ENCODE peak calls at places on chromosome 19, in nine cellular contexts. H is tibial nerve, P is transverse colon, L is uterus, T is heart left ventricle, Q is esophagus squamous epithelium, E is body of pancreas, R is HCT116, G is lower leg skin. B is an unnamed sample.
A peak's percentile ranks its signal among the peaks of the same experiment; 100 is the strongest.

GRCh38 chr19:28042516-28042915 is 1170.4 kb downstream of the UQCRFS1 start:
- DNase-seq in H (no peak), P (no peak), L (no peak), T (no peak), Q (no peak), E (no peak), R (no peak), G (no peak), B (no peak)

GRCh38 chr19:41323430-41324125 is 13.6 kb downstream of the CCDC97 start:
- DNase-seq in H (peak; percentile 68), P (peak; percentile 51), L (peak; percentile 92), T (peak; percentile 85), Q (no peak), E (peak; percentile 56), R (no peak), G (peak; percentile 75), B (peak; percentile 95)

GRCh38 chr19:49870309-49870901 is 3.0 kb upstream of the PNKP start:
- DNase-seq in H (no peak), P (no peak), L (peak; percentile 49), T (no peak), Q (no peak), E (no peak), R (no peak), G (no peak), B (no peak)

GRCh38 chr19:10749435-10750384 is 31.8 kb downstream of the DNM2 start:
- DNase-seq in H (no peak), P (peak; percentile 84), L (no peak), T (no peak), Q (no peak), E (peak; percentile 82), R (no peak), G (no peak), B (no peak)

GRCh38 chr19:7637374-7638256 is 705 bp downstream of the STXBP2 start:
- DNase-seq in H (no peak), P (peak; percentile 59), L (no peak), T (peak; percentile 54), Q (no peak), E (peak; percentile 69), R (no peak), G (no peak), B (no peak)

GRCh38 chr19:36688058-36688457 is 646 bp downstream of the ZNF567 start:
- DNase-seq in H (no peak), P (no peak), L (no peak), T (no peak), Q (no peak), E (no peak), R (no peak), G (no peak), B (no peak)

GRCh38 chr19:7558667-7559066 is 23.1 kb downstream of the PNPLA6 start:
- DNase-seq in H (no peak), P (no peak), L (no peak), T (no peak), Q (no peak), E (no peak), R (no peak), G (no peak), B (no peak)

GRCh38 chr19:11797491-11797890 is 832 bp upstream of the ZNF491 start:
- DNase-seq in H (peak; percentile 91), P (peak; percentile 92), L (peak; percentile 89), T (peak; percentile 87), Q (no peak), E (peak; percentile 97), R (peak; percentile 36), G (peak; percentile 87), B (peak; percentile 75)

DNA sequence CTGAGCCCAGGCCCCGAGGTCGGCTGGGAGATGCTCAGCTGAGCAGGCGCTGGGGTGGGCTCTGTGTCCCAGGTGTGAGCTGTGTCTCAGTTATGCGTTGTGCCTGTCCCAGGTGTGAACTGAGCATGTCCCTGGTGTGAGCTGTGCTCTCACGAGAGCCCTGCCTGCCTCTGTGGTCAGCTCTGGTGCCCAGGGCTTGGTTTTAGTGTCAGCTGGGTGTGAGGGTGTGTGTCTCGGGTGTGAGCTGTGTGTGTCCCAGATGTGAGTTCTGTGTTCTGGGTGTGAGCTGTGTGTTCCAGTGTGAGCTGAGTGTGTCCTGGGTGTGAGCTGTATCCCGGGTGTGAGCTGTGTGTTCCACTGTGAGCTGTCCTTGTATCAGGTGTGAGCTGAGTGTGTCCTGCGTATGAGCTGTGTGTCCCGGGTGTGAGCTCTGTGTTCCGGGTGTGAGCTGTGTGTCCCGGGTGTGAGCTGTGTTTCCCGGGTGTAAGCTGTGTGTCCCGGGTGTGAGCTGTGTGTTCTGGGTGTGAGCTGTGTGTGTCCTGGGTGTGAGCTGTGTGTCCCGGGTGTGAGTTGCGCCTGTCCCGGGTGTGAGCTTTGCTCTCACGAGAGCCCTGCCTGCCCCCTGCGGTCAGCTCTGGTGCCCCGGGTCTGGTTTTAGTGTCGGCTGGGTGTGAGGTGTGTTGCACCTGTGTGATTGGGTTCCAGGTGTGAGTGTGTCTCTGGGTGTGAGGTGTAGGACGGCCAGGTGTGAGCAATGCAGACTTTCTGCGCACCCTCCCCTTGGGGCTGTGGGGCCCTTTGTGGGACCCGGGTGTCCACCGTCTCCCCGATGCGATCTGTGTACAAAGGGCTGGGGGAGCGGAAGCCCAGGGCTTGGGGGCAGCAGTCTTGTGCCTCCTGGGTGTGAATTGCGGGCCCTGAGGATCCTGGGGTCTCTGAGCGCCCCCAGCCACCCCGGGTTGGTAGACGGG is 7.1 kb upstream of the PEAK3 start:
- DNase-seq in H (no peak), P (no peak), L (no peak), T (no peak), Q (no peak), E (no peak), R (no peak), G (no peak), B (no peak)
- TF ChIP-seq POLR2A in H (no peak), P (no peak), L (no peak), T (no peak), Q (no peak), E (no peak), R (no peak), G (no peak), B (no peak)

GRCh38 chr19:44951179-44952159 is 3.7 kb upstream of the CLPTM1 start:
- DNase-seq in H (peak; percentile 86), P (peak; percentile 54), L (peak; percentile 74), T (peak; percentile 41), Q (no peak), E (peak; percentile 83), R (peak; percentile 66), G (peak; percentile 64), B (peak; percentile 58)

GRCh38 chr19:44955500-44956439 is 590 bp downstream of the CLPTM1 start:
- DNase-seq in H (no peak), P (no peak), L (no peak), T (no peak), Q (no peak), E (no peak), R (no peak), G (no peak), B (no peak)

GRCh38 chr19:44958090-44958489 is 2.9 kb downstream of the CLPTM1 start:
- DNase-seq in H (no peak), P (no peak), L (no peak), T (no peak), Q (no peak), E (no peak), R (no peak), G (no peak), B (no peak)

GRCh38 chr19:44954278-44954648 is 917 bp upstream of the CLPTM1 start:
- DNase-seq in H (no peak), P (no peak), L (no peak), T (no peak), Q (no peak), E (no peak), R (no peak), G (peak; percentile 33), B (no peak)

DNA sequence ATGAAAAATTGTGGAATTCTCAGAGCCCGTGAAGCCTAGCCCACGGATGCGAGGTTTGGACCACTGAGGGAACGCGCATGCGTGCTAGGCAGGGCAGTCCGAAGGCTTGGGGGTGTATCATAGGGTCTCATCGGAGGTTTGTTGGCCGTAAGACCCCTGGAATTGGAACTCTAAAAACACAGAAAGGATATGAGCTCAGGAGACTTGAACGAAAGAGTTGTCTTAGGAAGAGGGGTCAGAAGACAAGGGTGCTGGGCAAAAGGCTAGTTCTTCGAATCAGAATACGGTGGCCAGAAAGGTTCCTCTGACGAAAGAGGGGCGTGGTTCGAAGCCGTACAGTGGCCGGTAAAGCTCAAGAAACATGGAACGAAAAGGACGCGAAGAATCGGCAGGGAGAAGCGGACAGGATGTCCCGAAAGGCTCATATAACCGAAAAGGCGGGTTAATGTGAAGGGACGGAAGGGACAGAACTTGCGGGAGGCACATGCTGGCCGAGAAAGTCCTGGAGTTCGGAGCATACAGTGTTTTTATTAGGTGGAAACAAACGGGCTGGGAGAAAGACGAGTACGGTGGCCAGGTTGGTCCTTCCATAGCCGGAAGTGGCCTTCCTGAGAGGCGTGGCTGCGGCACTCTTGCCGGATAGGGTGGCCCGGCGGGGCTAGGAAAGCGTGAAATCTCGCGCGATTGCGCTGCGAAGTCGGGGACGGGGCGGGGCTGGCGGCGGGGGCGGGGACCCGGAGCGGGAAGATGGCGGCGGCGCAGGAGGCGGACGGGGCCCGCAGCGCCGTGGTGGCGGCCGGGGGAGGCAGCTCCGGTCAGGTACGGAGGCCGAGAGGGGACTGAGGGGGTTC is at the start of gene CLPTM1:
- DNase-seq in H (peak; percentile 93), P (peak; percentile 97), L (peak; percentile 96), T (peak; percentile 98), Q (peak; percentile 82), E (peak; percentile 98), R (peak; percentile 95), G (peak; percentile 94), B (peak; percentile 92)
- TF ChIP-seq POLR2A in H (no peak), P (peak; percentile 81), L (peak; percentile 53), T (no peak), Q (peak; percentile 48), E (peak; percentile 87), R (peak; percentile 93), G (no peak), B (peak; percentile 54)

GRCh38 chr19:39335168-39335567 is 675 bp downstream of the GMFG start:
- DNase-seq in H (no peak), P (no peak), L (no peak), T (no peak), Q (no peak), E (no peak), R (no peak), G (no peak), B (no peak)

GRCh38 chr19:39336483-39336882 is 640 bp upstream of the GMFG start:
- DNase-seq in H (no peak), P (no peak), L (no peak), T (no peak), Q (no peak), E (no peak), R (no peak), G (no peak), B (no peak)

GRCh38 chr19:39334444-39334976 is 1.3 kb downstream of the GMFG start:
- DNase-seq in H (no peak), P (no peak), L (no peak), T (no peak), Q (no peak), E (no peak), R (no peak), G (no peak), B (no peak)

GRCh38 chr19:39332293-39332692 is 3.5 kb downstream of the GMFG start:
- DNase-seq in H (no peak), P (no peak), L (no peak), T (no peak), Q (no peak), E (no peak), R (no peak), G (no peak), B (no peak)

GRCh38 chr19:39333507-39333906 is 2.3 kb downstream of the GMFG start:
- DNase-seq in H (no peak), P (no peak), L (no peak), T (no peak), Q (no peak), E (no peak), R (no peak), G (no peak), B (no peak)
- TF ChIP-seq POLR2A in H (no peak), P (no peak), L (no peak), T (no peak), Q (no peak), E (no peak), R (no peak), G (no peak), B (no peak)

DNA sequence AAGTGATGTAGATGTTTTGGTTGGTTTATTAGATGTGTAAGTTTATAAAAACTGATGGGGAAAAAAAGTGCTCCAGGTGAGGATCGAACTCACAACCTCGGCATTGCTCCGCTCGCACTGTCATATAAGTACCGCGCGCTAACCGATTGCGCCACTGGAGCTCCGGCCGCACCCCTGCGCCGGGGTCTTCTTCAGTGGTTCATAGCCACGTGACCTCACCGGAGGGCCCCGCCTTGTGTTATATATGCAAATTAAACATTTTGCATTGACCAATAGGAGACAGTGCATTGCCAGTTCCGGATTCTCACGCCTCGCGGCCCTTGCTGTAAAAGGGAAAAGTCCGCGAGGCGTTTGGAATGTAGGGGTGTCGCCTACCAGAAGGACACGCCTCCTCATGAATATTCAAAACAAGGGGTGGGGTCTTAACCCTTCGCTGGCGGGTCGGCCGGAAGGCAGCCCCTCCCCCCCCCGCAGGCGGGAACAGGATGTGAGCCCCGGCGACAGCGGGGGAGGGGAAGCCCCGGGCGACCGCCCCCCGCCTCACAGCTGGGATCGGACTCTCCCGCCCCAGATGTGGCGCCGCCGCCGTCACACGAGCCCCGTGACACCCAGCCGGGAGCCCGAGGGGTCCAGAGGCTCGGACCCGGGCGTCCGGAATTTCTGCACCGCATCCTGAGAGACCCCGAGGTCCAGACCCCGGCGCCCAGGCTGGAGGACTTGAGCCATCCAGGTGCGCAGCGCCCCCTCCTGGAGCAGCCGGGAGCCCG is at the start of gene PLEKHG2:
- DNase-seq in H (peak; percentile 99), P (peak; percentile 97), L (peak; percentile 99), T (peak; percentile 98), Q (peak; percentile 96), E (peak; percentile 99), R (peak; percentile 98), G (peak; percentile 99), B (peak; percentile 98)
- TF ChIP-seq POLR2A in H (peak; percentile 46), P (peak; percentile 95), L (peak; percentile 29), T (no peak), Q (peak; percentile 97), E (peak; percentile 90), R (peak; percentile 9), G (no peak), B (no peak)